ENCODE peak calls at places on chromosomes 1 and 21, in ten cellular contexts. X is cardiac muscle cell, C is fibroblast of lung, D is epithelial cell of proximal tubule, L is gastrocnemius medialis, Q is foreskin fibroblast, J is sigmoid colon, A is body of pancreas, E is cardiac fibroblast, R is uterus. M is an unnamed sample.

GRCh38 chr1:245046764-245047163 is 108.0 kb upstream of the KIF26B start:
- DNase-seq in D (no peak), A (peak), L (no peak), X (no peak), Q (no peak), R (no peak), C (no peak), E (no peak), J (no peak), M (no peak)

GRCh38 chr21:33268736-33269441 is 2.7 kb downstream of the IL10RB start:
- DNase-seq in X (no peak), C (no peak), Q (no peak), R (no peak), J (no peak), E (no peak), D (no peak), A (peak), L (no peak), M (no peak)

GRCh38 chr1:198651685-198652400 is 13.0 kb downstream of the PTPRC start:
- DNase-seq in D (no peak), R (no peak), J (no peak), A (no peak), X (no peak), E (no peak), L (no peak), Q (no peak), C (no peak), M (no peak)

GRCh38 chr1:54095543-54096286 is 42.3 kb downstream of the TCEANC2 start:
- DNase-seq in C (no peak), X (no peak), A (no peak), L (no peak), E (no peak), R (no peak), J (no peak), D (no peak), Q (no peak), M (no peak)

GRCh38 chr21:37225440-37225839 is 41.7 kb downstream of the VPS26C start:
- DNase-seq in A (no peak), E (no peak), Q (no peak), X (no peak), D (no peak), R (no peak), L (no peak), C (no peak), J (no peak), M (no peak)

GRCh38 chr1:188709146-188709545 is 1768.5 kb downstream of the BRINP3 start:
- DNase-seq in D (no peak), J (no peak), A (no peak), X (peak), C (no peak), R (no peak), Q (no peak), E (peak), L (no peak), M (no peak)

GRCh38 chr21:28794341-28794970 is 198.2 kb downstream of the LTN1 start:
- DNase-seq in Q (no peak), L (no peak), J (no peak), X (no peak), E (peak), C (no peak), D (no peak), R (no peak), A (no peak), M (no peak)

GRCh38 chr1:184272178-184272866 is 114.5 kb upstream of the C1orf21 start:
- DNase-seq in L (no peak), A (no peak), Q (no peak), X (no peak), J (no peak), D (peak), E (peak), R (no peak), C (no peak), M (no peak)

GRCh38 chr1:48697066-48697707 is 79.5 kb downstream of the BEND5 start:
- DNase-seq in L (no peak), J (no peak), R (peak), E (peak), Q (no peak), A (peak), C (peak), D (no peak), X (peak), M (no peak)

GRCh38 chr1:151133339-151133761 is 13.1 kb downstream of the SEMA6C start:
- DNase-seq in J (no peak), X (peak), R (peak), C (no peak), D (no peak), Q (no peak), E (no peak), A (no peak), L (no peak), M (no peak)

GRCh38 chr1:175152006-175152652 is 40.4 kb downstream of the KIAA0040 start:
- DNase-seq in R (peak), A (peak), E (peak), D (no peak), L (peak), X (peak), J (peak), C (peak), Q (peak), M (no peak)

GRCh38 chr1:55012661-55013060 is 13.9 kb downstream of the BSND start:
- DNase-seq in L (no peak), C (no peak), D (no peak), R (no peak), E (no peak), J (no peak), X (no peak), Q (no peak), A (no peak), M (no peak)

GRCh38 chr1:205578780-205579571 is 52.8 kb downstream of the ELK4 start:
- DNase-seq in R (no peak), J (peak), E (no peak), D (no peak), X (no peak), L (no peak), A (peak), C (no peak), Q (no peak), M (no peak)

GRCh38 chr1:229221106-229222019 is 49.5 kb upstream of the RAB4A start:
- DNase-seq in C (peak), J (no peak), R (no peak), X (peak), Q (no peak), D (peak), L (no peak), A (peak), E (peak), M (no peak)
- H3K4me3 ChIP-seq in C (no peak), J (no peak), R (no peak), X (no peak), Q (no peak), D (no peak), L (no peak), A (no peak), E (no peak), M (no peak)

GRCh38 chr21:42094811-42095210 is 23.7 kb downstream of the UMODL1 start:
- DNase-seq in L (no peak), E (no peak), Q (no peak), C (no peak), A (no peak), X (no peak), R (no peak), J (no peak), D (no peak), M (no peak)
- TF ChIP-seq CTCF in L (no peak), E (peak), Q (no peak), C (peak), A (no peak), X (no peak), R (no peak), J (no peak), D (peak), M (no peak)

DNA sequence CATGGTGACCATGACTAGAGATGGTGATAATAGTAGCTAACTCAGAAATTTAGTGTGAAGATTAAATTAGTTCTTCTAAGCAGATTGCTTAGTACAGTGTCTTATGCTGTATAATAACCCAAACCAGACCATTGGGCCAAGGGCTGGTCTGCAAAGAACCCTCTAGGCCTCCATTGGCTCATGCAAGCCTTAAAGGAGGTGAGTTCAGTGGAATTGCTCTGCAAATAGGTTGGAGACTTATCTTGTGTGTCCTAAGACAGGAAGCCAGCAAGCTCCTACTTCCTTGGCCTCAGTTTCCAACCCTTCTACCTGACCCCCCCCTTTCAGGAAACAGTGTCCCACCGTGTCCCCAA is 1.8 kb upstream of the MEF2D start:
- DNase-seq in E (peak), L (no peak), R (no peak), J (no peak), C (no peak), X (no peak), A (no peak), Q (no peak), D (no peak), M (no peak)
- H3K4me3 ChIP-seq in E (no peak), L (peak), R (no peak), J (no peak), C (no peak), X (no peak), A (no peak), Q (no peak), D (no peak), M (peak)

GRCh38 chr1:77227383-77227782 is 8.2 kb upstream of the PIGK start:
- DNase-seq in X (no peak), A (no peak), E (no peak), C (no peak), R (no peak), L (no peak), J (no peak), Q (no peak), D (no peak), M (no peak)
- TF ChIP-seq CTCF in X (no peak), A (no peak), E (no peak), C (no peak), R (no peak), L (no peak), J (no peak), Q (no peak), D (no peak), M (no peak)

DNA sequence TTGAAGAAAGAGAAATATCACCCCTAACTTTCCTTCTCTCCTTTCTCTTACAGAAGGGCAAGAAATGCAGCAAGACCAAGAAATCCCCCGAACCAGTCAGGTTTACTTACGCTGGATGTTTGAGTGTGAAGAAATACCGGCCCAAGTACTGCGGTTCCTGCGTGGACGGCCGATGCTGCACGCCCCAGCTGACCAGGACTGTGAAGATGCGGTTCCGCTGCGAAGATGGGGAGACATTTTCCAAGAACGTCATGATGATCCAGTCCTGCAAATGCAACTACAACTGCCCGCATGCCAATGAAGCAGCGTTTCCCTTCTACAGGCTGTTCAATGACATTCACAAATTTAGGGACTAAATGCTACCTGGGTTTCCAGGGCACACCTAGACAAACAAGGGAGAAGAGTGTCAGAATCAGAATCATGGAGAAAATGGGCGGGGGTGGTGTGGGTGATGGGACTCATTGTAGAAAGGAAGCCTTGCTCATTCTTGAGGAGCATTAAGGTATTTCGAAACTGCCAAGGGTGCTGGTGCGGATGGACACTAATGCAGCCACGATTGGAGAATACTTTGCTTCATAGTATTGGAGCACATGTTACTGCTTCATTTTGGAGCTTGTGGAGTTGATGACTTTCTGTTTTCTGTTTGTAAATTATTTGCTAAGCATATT is 2.3 kb downstream of the CCN1 start:
- DNase-seq in D (no peak), C (peak), A (no peak), Q (peak), L (no peak), E (peak), X (peak), J (no peak), R (peak), M (no peak)
- H3K4me3 ChIP-seq in D (peak), C (peak), A (no peak), Q (peak), L (peak), E (peak), X (no peak), J (peak), R (peak), M (peak)

GRCh38 chr1:209162651-209163050 is 420.9 kb upstream of the CAMK1G start:
- DNase-seq in X (no peak), C (no peak), Q (no peak), J (no peak), E (no peak), L (no peak), D (no peak), A (no peak), R (no peak), M (no peak)
- TF ChIP-seq CTCF in X (no peak), C (no peak), Q (no peak), J (no peak), E (no peak), L (no peak), D (no peak), A (no peak), R (no peak), M (no peak)

M was measured in thoracic aorta.